ENCODE peak calls at places on chromosomes 11 and 22, in six cellular contexts. One of them, this sample, is unnamed.

GRCh38 chr11:75547617-75548054 is 14.4 kb upstream of the SERPINH1 start:
- DNase-seq in effector CD4-positive, alpha-beta T cell: no peak
- DNase-seq in NCI-H1436: peak
- DNase-seq in substantia nigra: peak
- DNase-seq in foreskin keratinocyte: no peak
- DNase-seq in ureter: no peak
- DNase-seq in this sample: peak

GRCh38 chr11:2110521-2110920 is 28.7 kb downstream of the IGF2 start:
- DNase-seq in substantia nigra: no peak
- DNase-seq in ureter: no peak
- DNase-seq in effector CD4-positive, alpha-beta T cell: no peak
- DNase-seq in foreskin keratinocyte: no peak
- DNase-seq in NCI-H1436: no peak
- DNase-seq in this sample: no peak

GRCh38 chr11:133904818-133905515 is 51.8 kb downstream of the IGSF9B start:
- DNase-seq in foreskin keratinocyte: no peak
- DNase-seq in NCI-H1436: no peak
- DNase-seq in ureter: no peak
- DNase-seq in substantia nigra: no peak
- DNase-seq in effector CD4-positive, alpha-beta T cell: no peak
- DNase-seq in this sample: no peak

GRCh38 chr11:76568621-76569020 is 101.9 kb downstream of the LRRC32 start:
- DNase-seq in foreskin keratinocyte: no peak
- DNase-seq in ureter: no peak
- DNase-seq in substantia nigra: no peak
- DNase-seq in NCI-H1436: no peak
- DNase-seq in effector CD4-positive, alpha-beta T cell: no peak
- DNase-seq in this sample: no peak

GRCh38 chr22:43208703-43209522 is 22.0 kb upstream of the TTLL12 start:
- DNase-seq in substantia nigra: no peak
- DNase-seq in NCI-H1436: no peak
- DNase-seq in effector CD4-positive, alpha-beta T cell: no peak
- DNase-seq in foreskin keratinocyte: no peak
- DNase-seq in ureter: no peak
- DNase-seq in this sample: no peak

GRCh38 chr11:77580712-77581337 is 8.9 kb upstream of the AQP11 start:
- DNase-seq in NCI-H1436: peak
- DNase-seq in ureter: no peak
- DNase-seq in effector CD4-positive, alpha-beta T cell: no peak
- DNase-seq in foreskin keratinocyte: peak
- DNase-seq in substantia nigra: no peak
- DNase-seq in this sample: no peak

GRCh38 chr22:26848244-26848920 is 191.0 kb downstream of the MIAT start:
- DNase-seq in ureter: peak
- DNase-seq in substantia nigra: no peak
- DNase-seq in effector CD4-positive, alpha-beta T cell: no peak
- DNase-seq in NCI-H1436: no peak
- DNase-seq in foreskin keratinocyte: peak
- DNase-seq in this sample: no peak

GRCh38 chr22:46883547-46883946 is 121.1 kb downstream of the TBC1D22A start:
- DNase-seq in ureter: no peak
- DNase-seq in substantia nigra: no peak
- DNase-seq in effector CD4-positive, alpha-beta T cell: no peak
- DNase-seq in NCI-H1436: no peak
- DNase-seq in foreskin keratinocyte: no peak
- DNase-seq in this sample: no peak

GRCh38 chr11:1693327-1694063 is 3.5 kb upstream of the KRTAP5-6 start:
- DNase-seq in effector CD4-positive, alpha-beta T cell: peak
- DNase-seq in ureter: peak
- DNase-seq in foreskin keratinocyte: peak
- DNase-seq in NCI-H1436: peak
- DNase-seq in substantia nigra: peak
- DNase-seq in this sample: peak

GRCh38 chr11:12827929-12828812 is 153.9 kb downstream of the TEAD1 start:
- DNase-seq in effector CD4-positive, alpha-beta T cell: no peak
- DNase-seq in NCI-H1436: peak
- DNase-seq in substantia nigra: peak
- DNase-seq in foreskin keratinocyte: no peak
- DNase-seq in ureter: no peak
- DNase-seq in this sample: peak

GRCh38 chr22:46507451-46508390 is 29.7 kb downstream of the CELSR1 start:
- DNase-seq in effector CD4-positive, alpha-beta T cell: no peak
- DNase-seq in NCI-H1436: no peak
- DNase-seq in foreskin keratinocyte: no peak
- DNase-seq in ureter: no peak
- DNase-seq in substantia nigra: no peak
- DNase-seq in this sample: no peak

GRCh38 chr11:123587044-123587443 is 67.4 kb downstream of the SCN3B start:
- DNase-seq in substantia nigra: no peak
- DNase-seq in effector CD4-positive, alpha-beta T cell: no peak
- DNase-seq in NCI-H1436: no peak
- DNase-seq in ureter: no peak
- DNase-seq in foreskin keratinocyte: no peak
- DNase-seq in this sample: no peak

GRCh38 chr22:30474683-30475424 is 3.0 kb upstream of the SEC14L3 start:
- DNase-seq in substantia nigra: no peak
- DNase-seq in foreskin keratinocyte: no peak
- DNase-seq in ureter: no peak
- DNase-seq in NCI-H1436: peak
- DNase-seq in effector CD4-positive, alpha-beta T cell: peak
- DNase-seq in this sample: no peak

GRCh38 chr22:34395370-34395769 is 475.1 kb upstream of the LARGE1 start:
- DNase-seq in effector CD4-positive, alpha-beta T cell: no peak
- DNase-seq in NCI-H1436: no peak
- DNase-seq in ureter: no peak
- DNase-seq in substantia nigra: no peak
- DNase-seq in foreskin keratinocyte: peak
- DNase-seq in this sample: no peak

GRCh38 chr11:71446942-71447688 is 1.1 kb downstream of the DHCR7 start:
- DNase-seq in foreskin keratinocyte: peak
- DNase-seq in substantia nigra: no peak
- DNase-seq in effector CD4-positive, alpha-beta T cell: no peak
- DNase-seq in ureter: no peak
- DNase-seq in NCI-H1436: no peak
- DNase-seq in this sample: peak

GRCh38 chr22:44023404-44024287 is 456 bp upstream of the PARVB start:
- DNase-seq in foreskin keratinocyte: no peak
- DNase-seq in effector CD4-positive, alpha-beta T cell: peak
- DNase-seq in NCI-H1436: no peak
- DNase-seq in ureter: no peak
- DNase-seq in substantia nigra: no peak
- DNase-seq in this sample: no peak

GRCh38 chr11:84021291-84021690 is 735.1 kb upstream of the CCDC90B start:
- DNase-seq in ureter: no peak
- DNase-seq in foreskin keratinocyte: no peak
- DNase-seq in NCI-H1436: no peak
- DNase-seq in effector CD4-positive, alpha-beta T cell: no peak
- DNase-seq in substantia nigra: no peak
- DNase-seq in this sample: no peak

GRCh38 chr22:23070418-23071162 is at the start of gene GNAZ:
- DNase-seq in substantia nigra: no peak
- DNase-seq in ureter: no peak
- DNase-seq in NCI-H1436: peak
- DNase-seq in foreskin keratinocyte: no peak
- DNase-seq in effector CD4-positive, alpha-beta T cell: peak
- DNase-seq in this sample: no peak

GRCh38 chr11:64745219-64745522 is 1.2 kb upstream of the RASGRP2 start:
- DNase-seq in effector CD4-positive, alpha-beta T cell: peak
- DNase-seq in NCI-H1436: no peak
- DNase-seq in foreskin keratinocyte: no peak
- DNase-seq in substantia nigra: peak
- DNase-seq in ureter: peak
- DNase-seq in this sample: no peak

GRCh38 chr11:116376547-116376946 is 396.2 kb downstream of the BUD13 start:
- DNase-seq in foreskin keratinocyte: no peak
- DNase-seq in substantia nigra: no peak
- DNase-seq in ureter: no peak
- DNase-seq in effector CD4-positive, alpha-beta T cell: no peak
- DNase-seq in NCI-H1436: no peak
- DNase-seq in this sample: no peak

GRCh38 chr11:936199-936598 is 10.5 kb downstream of the AP2A2 start:
- DNase-seq in NCI-H1436: no peak
- DNase-seq in ureter: no peak
- DNase-seq in effector CD4-positive, alpha-beta T cell: no peak
- DNase-seq in foreskin keratinocyte: no peak
- DNase-seq in substantia nigra: no peak
- DNase-seq in this sample: no peak

GRCh38 chr22:24059121-24059520 is 48.0 kb downstream of the CABIN1 start:
- DNase-seq in ureter: no peak
- DNase-seq in NCI-H1436: no peak
- DNase-seq in foreskin keratinocyte: no peak
- DNase-seq in substantia nigra: no peak
- DNase-seq in effector CD4-positive, alpha-beta T cell: no peak
- DNase-seq in this sample: peak

This sample was measured in HFFc6.